ENCODE peak calls at places on chromosome 5, in four cellular contexts. L is GM12878, I is SK-N-SH, T is H1. M is an unnamed sample.

GRCh38 chr5:143913008-143913752 is 101.2 kb downstream of the HMHB1 start:
- DNase-seq in L (no peak), I (no peak), T (no peak), M (peak)

GRCh38 chr5:132370241-132370820 is 821 bp downstream of the SLC22A5 start:
- DNase-seq in I (no peak), T (no peak), L (no peak), M (no peak)

GRCh38 chr5:131622633-131623032 is 12.4 kb downstream of the RAPGEF6 start:
- DNase-seq in T (no peak), I (no peak), L (no peak), M (peak)

GRCh38 chr5:98414938-98415337 is 358.5 kb upstream of the RGMB start:
- DNase-seq in T (no peak), L (no peak), I (no peak), M (no peak)

GRCh38 chr5:57720656-57721055 is 238.0 kb upstream of the ACTBL2 start:
- DNase-seq in T (no peak), L (no peak), I (no peak), M (no peak)

GRCh38 chr5:17992296-17992695 is 358.0 kb downstream of the TAF11L14 start:
- DNase-seq in I (no peak), T (no peak), L (no peak), M (no peak)

GRCh38 chr5:128264567-128264966 is 181.0 kb downstream of the SLC12A2 start:
- DNase-seq in I (no peak), L (no peak), T (no peak), M (no peak)

GRCh38 chr5:4387295-4387694 is 752.8 kb upstream of the ADAMTS16 start:
- DNase-seq in L (no peak), T (no peak), I (no peak), M (no peak)

GRCh38 chr5:77180167-77181081 is 30.1 kb upstream of the PDE8B start:
- DNase-seq in L (no peak), I (peak), T (peak), M (no peak)

GRCh38 chr5:143188692-143189091 is 214.8 kb downstream of the NR3C1 start:
- DNase-seq in T (no peak), I (no peak), L (no peak), M (no peak)

GRCh38 chr5:168679515-168679920 is 100.3 kb upstream of the PANK3 start:
- DNase-seq in T (peak), I (peak), L (peak), M (peak)

GRCh38 chr5:156121834-156122386 is 205.1 kb upstream of the SGCD start:
- DNase-seq in T (no peak), L (no peak), I (no peak), M (no peak)

GRCh38 chr5:56479701-56480304 is 246.7 kb upstream of the ANKRD55 start:
- DNase-seq in L (peak), T (no peak), I (peak), M (no peak)

GRCh38 chr5:138832218-138832617 is 42.9 kb downstream of the LRRTM2 start:
- DNase-seq in T (no peak), I (no peak), L (no peak), M (no peak)

GRCh38 chr5:87095787-87096186 is 171.9 kb upstream of the RASA1 start:
- DNase-seq in L (no peak), T (no peak), I (no peak), M (no peak)

GRCh38 chr5:52119768-52120167 is 667.9 kb upstream of the ITGA1 start:
- DNase-seq in I (no peak), T (no peak), L (no peak), M (no peak)

GRCh38 chr5:168776023-168776422 is 196.9 kb upstream of the PANK3 start:
- DNase-seq in I (no peak), L (no peak), T (no peak), M (no peak)

GRCh38 chr5:87099967-87100366 is 167.7 kb upstream of the RASA1 start:
- DNase-seq in L (no peak), T (no peak), I (no peak), M (no peak)

GRCh38 chr5:96626956-96627355 is 35.2 kb upstream of the CAST start:
- DNase-seq in L (no peak), I (no peak), T (no peak), M (peak)

GRCh38 chr5:158910782-158911692 is 188.7 kb downstream of the EBF1 start:
- DNase-seq in T (no peak), L (no peak), I (no peak), M (no peak)

GRCh38 chr5:157130933-157131332 is 11.7 kb downstream of the MED7 start:
- DNase-seq in T (no peak), L (no peak), I (peak), M (no peak)

GRCh38 chr5:65126192-65126591 is 355.5 kb downstream of the ADAMTS6 start:
- DNase-seq in L (no peak), I (no peak), T (peak), M (no peak)

GRCh38 chr5:93208156-93208895 is 372.7 kb downstream of the NR2F1-AS1 start:
- DNase-seq in L (no peak), T (no peak), I (no peak), M (no peak)

GRCh38 chr5:610011-610743 is 2.0 kb upstream of the CEP72 start:
- DNase-seq in T (no peak), I (no peak), L (no peak), M (no peak)
- TF ChIP-seq TCF12 in T (no peak), I (no peak), L (no peak), M (no peak)

GRCh38 chr5:174020928-174021304 is 24.6 kb upstream of the NSG2 start:
- DNase-seq in L (no peak), T (no peak), I (no peak), M (no peak)
- TF ChIP-seq TCF12 in L (no peak), T (no peak), I (no peak), M (no peak)

GRCh38 chr5:25553082-25553481 is 908.3 kb upstream of the CDH10 start:
- DNase-seq in L (no peak), I (no peak), T (no peak), M (no peak)
- TF ChIP-seq TCF12 in L (no peak), I (no peak), T (no peak), M (no peak)

GRCh38 chr5:115602585-115603125 is 376 bp upstream of the TICAM2 start:
- DNase-seq in T (no peak), L (no peak), I (no peak), M (no peak)
- TF ChIP-seq TCF12 in T (no peak), L (no peak), I (no peak), M (no peak)

GRCh38 chr5:172101547-172102225 is 86.3 kb downstream of the STK10 start:
- DNase-seq in L (no peak), I (no peak), T (no peak), M (no peak)

GRCh38 chr5:172104021-172104420 is 84.0 kb downstream of the STK10 start:
- DNase-seq in L (no peak), T (no peak), I (no peak), M (peak)

GRCh38 chr5:172104801-172105701 is 83.0 kb downstream of the STK10 start:
- DNase-seq in T (no peak), L (no peak), I (no peak), M (no peak)

GRCh38 chr5:172102251-172102870 is 85.7 kb downstream of the STK10 start:
- DNase-seq in L (no peak), T (no peak), I (no peak), M (no peak)

GRCh38 chr5:172102913-172103629 is 85.0 kb downstream of the STK10 start:
- DNase-seq in L (no peak), T (no peak), I (no peak), M (no peak)
- TF ChIP-seq TCF12 in L (no peak), T (no peak), I (no peak), M (no peak)

GRCh38 chr5:63760965-63761364 is 201.3 kb downstream of the HTR1A start:
- DNase-seq in I (no peak), L (no peak), T (no peak), M (no peak)
- TF ChIP-seq TCF12 in I (no peak), L (no peak), T (no peak), M (no peak)

DNA sequence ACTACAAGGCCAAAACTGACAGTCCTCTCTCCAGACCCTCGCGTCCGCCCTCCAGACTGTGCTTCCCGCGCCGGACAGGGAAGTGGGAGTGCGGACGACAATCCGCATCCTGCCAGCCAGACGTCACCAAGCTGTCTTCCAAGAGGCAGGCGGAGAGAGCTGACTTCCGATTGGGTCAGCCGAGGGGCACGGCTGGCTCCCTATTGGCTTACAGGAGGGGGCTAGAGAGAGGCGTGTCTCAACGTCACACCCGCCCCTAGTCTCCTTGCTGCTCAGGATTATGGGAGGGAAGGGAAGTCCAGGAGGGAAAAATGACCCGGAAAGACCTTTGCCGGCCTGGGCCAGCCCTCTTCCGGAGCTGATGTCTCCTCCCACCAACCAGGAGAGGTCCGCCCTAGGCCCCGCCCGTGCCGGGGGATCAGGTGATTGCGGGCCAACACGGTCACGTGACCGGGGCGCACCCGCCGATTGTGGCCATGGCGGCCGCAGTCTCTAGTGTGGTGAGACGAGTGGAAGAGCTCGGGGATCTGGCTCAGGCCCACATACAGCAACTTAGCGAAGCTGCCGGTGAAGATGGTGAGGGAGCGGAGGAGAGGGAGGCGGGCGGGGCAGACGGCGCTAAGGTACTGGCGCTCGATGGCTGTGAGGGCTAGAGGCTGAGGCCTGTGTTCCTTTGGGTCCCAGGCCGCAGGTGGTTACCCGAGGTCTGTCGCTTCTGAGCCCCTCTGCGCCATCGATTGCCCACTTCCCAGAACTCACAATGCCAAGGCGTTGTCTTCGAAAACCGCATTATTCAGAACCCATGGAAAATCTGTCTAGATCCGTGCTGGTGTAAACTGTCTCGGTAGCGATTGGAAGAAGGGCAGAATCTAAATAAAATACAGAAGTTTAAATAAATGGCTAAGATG is at the start of gene RIMOC1:
- DNase-seq in T (peak), L (peak), I (peak), M (peak)
- TF ChIP-seq TCF12 in T (no peak), L (peak), I (peak), M (peak)